ENCODE peak calls at places on chromosomes 16 and 17, in seven cellular contexts. O, R, W, V, M, T and N are unnamed samples.

GRCh38 chr16:89338863-89339262 is 121.4 kb downstream of the ZNF778 start:
- DNase-seq in O (no peak), R (no peak), W (no peak), V (no peak), M (no peak), T (no peak), N (no peak)

GRCh38 chr17:46097497-46097896 is 95.7 kb downstream of the KANSL1 start:
- DNase-seq in O (peak), R (no peak), W (no peak), V (peak), M (peak), T (no peak), N (no peak)

GRCh38 chr17:7833795-7834553 is at the start of gene KDM6B:
- DNase-seq in O (peak), R (peak), W (peak), V (peak), M (peak), T (peak), N (peak)

GRCh38 chr17:15883617-15884111 is 61.3 kb upstream of the ADORA2B start:
- DNase-seq in O (peak), R (no peak), W (no peak), V (peak), M (peak), T (no peak), N (peak)

GRCh38 chr16:12565423-12565822 is 238.3 kb downstream of the CPPED1 start:
- DNase-seq in O (no peak), R (no peak), W (no peak), V (no peak), M (no peak), T (no peak), N (no peak)

GRCh38 chr17:38451840-38452529 is 23.7 kb downstream of the ARHGAP23 start:
- DNase-seq in O (peak), R (no peak), W (no peak), V (peak), M (peak), T (peak), N (peak)

GRCh38 chr17:1765576-1765975 is 3.7 kb downstream of the SERPINF1 start:
- DNase-seq in O (no peak), R (no peak), W (no peak), V (no peak), M (no peak), T (no peak), N (no peak)

GRCh38 chr16:72939247-72939646 is 108.7 kb downstream of the ZFHX3 start:
- DNase-seq in O (peak), R (peak), W (peak), V (peak), M (peak), T (no peak), N (no peak)

GRCh38 chr17:73342057-73342522 is 30.3 kb upstream of the CDC42EP4 start:
- DNase-seq in O (peak), R (peak), W (no peak), V (peak), M (peak), T (peak), N (peak)

GRCh38 chr17:51442112-51442865 is 181.9 kb downstream of the UTP18 start:
- DNase-seq in O (no peak), R (no peak), W (no peak), V (no peak), M (no peak), T (no peak), N (no peak)

GRCh38 chr16:78794581-78795300 is 695.3 kb downstream of the WWOX start:
- DNase-seq in O (no peak), R (no peak), W (no peak), V (no peak), M (no peak), T (no peak), N (no peak)

GRCh38 chr16:73113326-73113720 is 65.4 kb upstream of the ZFHX3 start:
- DNase-seq in O (peak), R (no peak), W (no peak), V (peak), M (peak), T (no peak), N (no peak)

GRCh38 chr17:81385320-81386111 is 9.7 kb upstream of the BAHCC1 start:
- DNase-seq in O (no peak), R (no peak), W (no peak), V (peak), M (no peak), T (no peak), N (no peak)

GRCh38 chr17:50935201-50936124 is 69.3 kb upstream of the TOB1 start:
- DNase-seq in O (no peak), R (peak), W (peak), V (no peak), M (no peak), T (no peak), N (no peak)

GRCh38 chr17:82077617-82078358 is 12.2 kb upstream of the DUS1L start:
- DNase-seq in O (no peak), R (peak), W (no peak), V (no peak), M (peak), T (peak), N (no peak)

GRCh38 chr16:28292731-28293588 is 635 bp downstream of the SBK1 start:
- DNase-seq in O (no peak), R (no peak), W (peak), V (no peak), M (no peak), T (peak), N (no peak)

GRCh38 chr17:49464049-49464448 is 31.0 kb upstream of the NGFR start:
- DNase-seq in O (no peak), R (no peak), W (no peak), V (no peak), M (no peak), T (no peak), N (no peak)

GRCh38 chr17:42194133-42194899 is at the start of gene GHDC:
- DNase-seq in O (peak), R (peak), W (peak), V (peak), M (peak), T (peak), N (no peak)

GRCh38 chr17:9512323-9513168 is 63.1 kb downstream of the STX8 start:
- DNase-seq in O (peak), R (no peak), W (no peak), V (peak), M (peak), T (no peak), N (peak)

GRCh38 chr16:86396318-86396882 is 113.9 kb upstream of the FOXF1 start:
- DNase-seq in O (peak), R (no peak), W (no peak), V (peak), M (peak), T (no peak), N (peak)

GRCh38 chr17:54220829-54221228 is 398.1 kb downstream of the KIF2B start:
- DNase-seq in O (no peak), R (no peak), W (no peak), V (no peak), M (no peak), T (no peak), N (no peak)

GRCh38 chr17:46832945-46833839 is 14.7 kb upstream of the WNT3 start:
- DNase-seq in O (peak), R (no peak), W (peak), V (peak), M (peak), T (no peak), N (peak)

GRCh38 chr17:17445925-17446665 is 30.7 kb upstream of the MED9 start:
- DNase-seq in O (peak), R (peak), W (no peak), V (peak), M (peak), T (no peak), N (peak)

GRCh38 chr16:4136229-4136813 is 20.1 kb upstream of the ADCY9 start:
- DNase-seq in O (no peak), R (no peak), W (no peak), V (no peak), M (no peak), T (peak), N (no peak)

GRCh38 chr16:72819345-72819744 is 228.6 kb downstream of the ZFHX3 start:
- DNase-seq in O (peak), R (no peak), W (no peak), V (peak), M (peak), T (no peak), N (peak)

GRCh38 chr17:8041980-8042379 is 3.1 kb downstream of the ALOX15B start:
- DNase-seq in O (peak), R (no peak), W (no peak), V (no peak), M (no peak), T (no peak), N (no peak)

GRCh38 chr17:43399839-43400328 is 1.1 kb downstream of the ARL4D start:
- DNase-seq in O (no peak), R (no peak), W (no peak), V (no peak), M (no peak), T (no peak), N (no peak)

GRCh38 chr17:40738553-40738952 is 16.6 kb downstream of the KRT25 start:
- DNase-seq in O (no peak), R (no peak), W (no peak), V (no peak), M (no peak), T (no peak), N (no peak)

GRCh38 chr17:62573480-62574117 is 53.9 kb upstream of the MRC2 start:
- DNase-seq in O (peak), R (no peak), W (no peak), V (no peak), M (peak), T (no peak), N (no peak)

GRCh38 chr17:80858301-80859003 is 133.2 kb upstream of the CHMP6 start:
- DNase-seq in O (no peak), R (no peak), W (peak), V (no peak), M (no peak), T (no peak), N (no peak)

GRCh38 chr17:4728124-4728523 is 3.1 kb upstream of the MED11 start:
- DNase-seq in O (no peak), R (no peak), W (no peak), V (no peak), M (no peak), T (no peak), N (no peak)

GRCh38 chr16:50644730-50645129 is 36.4 kb downstream of the SNX20 start:
- DNase-seq in O (peak), R (peak), W (no peak), V (peak), M (peak), T (peak), N (no peak)

GRCh38 chr16:83473109-83473508 is 334.7 kb upstream of the HSBP1 start:
- DNase-seq in O (peak), R (no peak), W (no peak), V (peak), M (peak), T (no peak), N (no peak)

GRCh38 chr17:50542795-50543774 is 3.9 kb upstream of the SPATA20 start:
- DNase-seq in O (no peak), R (no peak), W (no peak), V (no peak), M (no peak), T (no peak), N (no peak)

GRCh38 chr17:45345554-45346254 is 28.9 kb upstream of the MAP3K14 start:
- DNase-seq in O (peak), R (peak), W (no peak), V (peak), M (peak), T (no peak), N (peak)

GRCh38 chr16:66258916-66259845 is 107.3 kb upstream of the CDH5 start:
- DNase-seq in O (no peak), R (no peak), W (no peak), V (no peak), M (no peak), T (no peak), N (no peak)
- H3K4me3 ChIP-seq in O (no peak), R (no peak), W (no peak), V (no peak), M (no peak), T (no peak), N (no peak)

DNA sequence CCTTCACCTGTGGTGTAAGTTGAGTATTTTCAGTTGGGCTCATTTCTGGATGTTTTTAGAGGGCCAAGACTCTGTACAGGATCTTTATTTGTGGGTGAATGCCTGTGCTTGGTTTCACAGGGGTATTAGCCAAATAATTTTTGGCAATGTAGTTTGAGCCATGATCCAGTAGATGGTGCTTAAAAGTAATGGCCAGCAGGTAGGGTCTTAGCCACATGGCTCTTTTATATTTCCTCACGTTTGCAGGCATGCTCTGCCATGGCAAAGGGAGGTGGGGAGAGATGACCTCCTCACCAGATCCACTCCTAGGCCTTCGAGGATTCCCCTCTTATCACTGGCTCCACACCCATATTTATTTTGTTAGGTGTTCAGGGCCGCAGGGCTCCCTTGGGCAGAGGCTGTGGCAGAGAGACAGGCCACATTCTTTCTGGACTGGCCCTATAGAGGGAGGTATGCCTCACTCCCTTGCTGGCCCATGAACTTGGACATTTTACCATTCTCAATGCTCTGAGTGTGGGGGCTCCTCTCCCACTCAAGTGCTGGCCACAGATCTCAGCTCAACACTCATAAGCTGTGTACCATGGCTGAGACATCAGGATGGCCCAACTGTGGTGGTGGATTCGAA is 417.1 kb downstream of the XYLT1 start:
- DNase-seq in O (no peak), R (no peak), W (no peak), V (no peak), M (no peak), T (peak), N (no peak)
- TF ChIP-seq CTCF in O (no peak), R (no peak), W (no peak), V (no peak), M (no peak), T (peak), N (no peak)

GRCh38 chr16:8694795-8695194 is 20.4 kb downstream of the ABAT start:
- DNase-seq in O (no peak), R (no peak), W (peak), V (no peak), M (no peak), T (no peak), N (no peak)

GRCh38 chr16:8691728-8692127 is 17.3 kb downstream of the ABAT start:
- DNase-seq in O (no peak), R (no peak), W (no peak), V (no peak), M (no peak), T (no peak), N (no peak)

GRCh38 chr16:8697965-8698364 is 23.5 kb downstream of the ABAT start:
- DNase-seq in O (no peak), R (no peak), W (peak), V (no peak), M (no peak), T (no peak), N (no peak)

DNA sequence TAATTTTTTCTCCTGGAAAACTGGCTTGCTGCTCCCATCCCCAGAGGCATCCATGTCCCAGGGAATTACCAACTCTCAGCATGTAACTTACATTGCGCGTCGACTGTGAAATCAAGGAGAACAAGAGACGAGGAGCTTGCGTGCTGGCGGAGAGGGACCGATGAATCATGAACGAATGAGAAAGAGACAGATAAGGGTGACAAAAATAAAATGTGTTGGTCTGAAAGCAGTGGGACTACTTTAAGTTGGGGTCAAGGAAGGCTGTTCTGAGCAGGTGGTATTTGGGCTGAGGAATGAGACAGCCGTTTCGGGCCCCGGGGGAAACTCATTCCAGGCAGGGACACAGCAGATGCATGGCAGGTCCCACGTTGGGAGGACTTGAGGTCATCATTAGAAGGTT is 22.5 kb downstream of the ABAT start:
- DNase-seq in O (no peak), R (no peak), W (no peak), V (no peak), M (no peak), T (no peak), N (no peak)
- H3K4me3 ChIP-seq in O (no peak), R (no peak), W (no peak), V (no peak), M (no peak), T (no peak), N (no peak)

GRCh38 chr17:12549499-12549901 is 116.2 kb upstream of the MYOCD start:
- DNase-seq in O (peak), R (no peak), W (no peak), V (no peak), M (peak), T (no peak), N (no peak)
- TF ChIP-seq CTCF in O (no peak), R (no peak), W (no peak), V (no peak), M (no peak), T (no peak), N (no peak)